ENCODE peak calls at places on chromosome 17, in nine cellular contexts. One of them, this sample, is unnamed.

GRCh38 chr17:10210151-10210574 is 11.8 kb upstream of the GAS7 start:
- DNase-seq in transverse colon: peak; percentile 25
- DNase-seq in tibial nerve: no peak
- DNase-seq in A549: no peak
- DNase-seq in stomach: no peak
- DNase-seq in GM12878: no peak
- DNase-seq in ovary: peak; percentile 43
- DNase-seq in HepG2: no peak
- DNase-seq in sigmoid colon: no peak
- DNase-seq in this sample: no peak

GRCh38 chr17:19753661-19754463 is 5.8 kb upstream of the ALDH3A1 start:
- DNase-seq in transverse colon: peak; percentile 64
- DNase-seq in tibial nerve: no peak
- DNase-seq in A549: peak; percentile 91
- DNase-seq in stomach: peak; percentile 82
- DNase-seq in GM12878: no peak
- DNase-seq in ovary: peak; percentile 21
- DNase-seq in HepG2: no peak
- DNase-seq in sigmoid colon: peak; percentile 61
- DNase-seq in this sample: no peak

GRCh38 chr17:74430706-74431567 is 951 bp upstream of the GPRC5C start:
- DNase-seq in transverse colon: peak; percentile 84
- DNase-seq in tibial nerve: peak; percentile 47
- DNase-seq in A549: peak; percentile 91
- DNase-seq in stomach: peak; percentile 98
- DNase-seq in GM12878: peak; percentile 26
- DNase-seq in ovary: peak; percentile 97
- DNase-seq in HepG2: peak; percentile 95
- DNase-seq in sigmoid colon: peak; percentile 94
- DNase-seq in this sample: no peak

GRCh38 chr17:76414334-76415295 is 30.2 kb downstream of the SPHK1 start:
- DNase-seq in transverse colon: peak; percentile 20
- DNase-seq in tibial nerve: peak; percentile 36
- DNase-seq in A549: no peak
- DNase-seq in stomach: peak; percentile 79
- DNase-seq in GM12878: no peak
- DNase-seq in ovary: peak; percentile 85
- DNase-seq in HepG2: no peak
- DNase-seq in sigmoid colon: peak; percentile 86
- DNase-seq in this sample: no peak

GRCh38 chr17:6439951-6440350 is 4.3 kb upstream of the PIMREG start:
- DNase-seq in transverse colon: no peak
- DNase-seq in tibial nerve: no peak
- DNase-seq in A549: no peak
- DNase-seq in stomach: no peak
- DNase-seq in GM12878: no peak
- DNase-seq in ovary: no peak
- DNase-seq in HepG2: peak; percentile 8
- DNase-seq in sigmoid colon: no peak
- DNase-seq in this sample: no peak

GRCh38 chr17:82297280-82297803 is 20.1 kb downstream of the CD7 start:
- DNase-seq in transverse colon: peak; percentile 93
- DNase-seq in tibial nerve: peak; percentile 64
- DNase-seq in A549: peak; percentile 80
- DNase-seq in stomach: peak; percentile 87
- DNase-seq in GM12878: peak; percentile 50
- DNase-seq in ovary: peak; percentile 83
- DNase-seq in HepG2: no peak
- DNase-seq in sigmoid colon: peak; percentile 97
- DNase-seq in this sample: peak; percentile 99

GRCh38 chr17:71496552-71496951 is 624.3 kb upstream of the SOX9 start:
- DNase-seq in transverse colon: no peak
- DNase-seq in tibial nerve: no peak
- DNase-seq in A549: no peak
- DNase-seq in stomach: no peak
- DNase-seq in GM12878: no peak
- DNase-seq in ovary: no peak
- DNase-seq in HepG2: no peak
- DNase-seq in sigmoid colon: no peak
- DNase-seq in this sample: no peak

GRCh38 chr17:43033947-43034622 is 9.1 kb downstream of the RND2 start:
- DNase-seq in transverse colon: no peak
- DNase-seq in tibial nerve: no peak
- DNase-seq in A549: no peak
- DNase-seq in stomach: no peak
- DNase-seq in GM12878: no peak
- DNase-seq in ovary: no peak
- DNase-seq in HepG2: no peak
- DNase-seq in sigmoid colon: no peak
- DNase-seq in this sample: no peak

GRCh38 chr17:2700491-2701141 is 10.9 kb downstream of the CLUH start:
- DNase-seq in transverse colon: no peak
- DNase-seq in tibial nerve: peak; percentile 7
- DNase-seq in A549: no peak
- DNase-seq in stomach: no peak
- DNase-seq in GM12878: no peak
- DNase-seq in ovary: peak; percentile 33
- DNase-seq in HepG2: no peak
- DNase-seq in sigmoid colon: peak; percentile 64
- DNase-seq in this sample: no peak

GRCh38 chr17:43021739-43022512 is at the start of gene VAT1:
- DNase-seq in transverse colon: peak; percentile 87
- DNase-seq in tibial nerve: peak; percentile 66
- DNase-seq in A549: peak; percentile 83
- DNase-seq in stomach: peak; percentile 82
- DNase-seq in GM12878: no peak
- DNase-seq in ovary: peak; percentile 88
- DNase-seq in HepG2: peak; percentile 72
- DNase-seq in sigmoid colon: peak; percentile 91
- DNase-seq in this sample: no peak

GRCh38 chr17:72520665-72521303 is 400.0 kb downstream of the SOX9 start:
- DNase-seq in transverse colon: no peak
- DNase-seq in tibial nerve: no peak
- DNase-seq in A549: no peak
- DNase-seq in stomach: no peak
- DNase-seq in GM12878: no peak
- DNase-seq in ovary: no peak
- DNase-seq in HepG2: no peak
- DNase-seq in sigmoid colon: no peak
- DNase-seq in this sample: no peak

GRCh38 chr17:62981933-62982332 is 15.9 kb downstream of the TANC2 start:
- DNase-seq in transverse colon: no peak
- DNase-seq in tibial nerve: no peak
- DNase-seq in A549: peak; percentile 27
- DNase-seq in stomach: no peak
- DNase-seq in GM12878: no peak
- DNase-seq in ovary: no peak
- DNase-seq in HepG2: no peak
- DNase-seq in sigmoid colon: no peak
- DNase-seq in this sample: no peak

GRCh38 chr17:8104911-8105310 is 13.4 kb downstream of the ALOXE3 start:
- DNase-seq in transverse colon: no peak
- DNase-seq in tibial nerve: no peak
- DNase-seq in A549: no peak
- DNase-seq in stomach: no peak
- DNase-seq in GM12878: no peak
- DNase-seq in ovary: no peak
- DNase-seq in HepG2: no peak
- DNase-seq in sigmoid colon: no peak
- DNase-seq in this sample: no peak

DNA sequence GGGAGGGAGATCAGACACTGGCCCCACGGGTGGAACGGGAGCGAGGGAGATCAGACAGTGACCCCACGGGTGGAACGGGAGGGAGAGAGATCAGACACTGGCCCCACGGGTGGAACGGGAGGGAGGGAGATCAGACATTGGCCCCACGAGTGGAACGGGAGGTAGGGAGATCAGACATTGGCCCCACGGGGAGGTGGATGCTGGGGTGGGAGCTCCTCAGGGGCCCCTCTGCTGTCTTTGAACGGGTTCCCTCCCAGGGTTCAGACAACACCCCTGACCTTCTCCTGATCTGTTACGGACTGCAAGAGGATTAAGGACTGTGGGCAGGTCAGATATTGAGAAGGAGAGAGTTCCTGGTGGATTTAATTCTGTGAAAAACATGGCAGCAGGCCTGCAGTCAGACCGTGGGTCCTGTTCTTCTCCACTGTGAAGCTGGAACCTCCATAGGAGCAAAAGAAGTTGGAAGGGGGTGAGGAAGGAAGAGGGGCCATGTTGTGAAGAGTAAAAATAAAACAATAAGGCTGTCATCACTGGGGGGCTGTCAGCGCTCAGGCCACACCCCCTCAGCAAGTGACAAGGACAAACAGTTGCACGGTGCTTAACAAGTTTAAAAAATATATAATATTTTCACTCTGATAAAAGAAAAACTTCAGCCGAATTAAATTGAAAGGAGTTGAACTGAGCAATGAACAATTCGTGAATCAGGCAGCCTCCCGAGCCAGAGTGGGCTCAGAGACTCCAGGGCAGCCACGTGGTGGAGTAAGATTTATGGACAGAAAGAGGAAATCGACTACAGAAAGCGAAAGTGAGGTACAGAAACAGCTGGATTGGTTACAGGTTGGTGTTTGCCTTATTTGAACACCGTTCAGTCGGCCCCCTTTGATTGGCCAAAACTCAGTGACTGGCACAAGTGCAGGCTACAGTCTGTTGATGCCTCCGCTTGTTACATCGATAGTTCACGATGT is 348.7 kb upstream of the TNRC6C start:
- DNase-seq in transverse colon: peak; percentile 20
- DNase-seq in tibial nerve: no peak
- DNase-seq in A549: no peak
- DNase-seq in stomach: no peak
- DNase-seq in GM12878: peak; percentile 43
- DNase-seq in ovary: no peak
- DNase-seq in HepG2: peak; percentile 27
- DNase-seq in sigmoid colon: peak; percentile 78
- DNase-seq in this sample: no peak
- TF ChIP-seq EP300 in transverse colon: no peak
- TF ChIP-seq EP300 in tibial nerve: no peak
- TF ChIP-seq EP300 in A549: no peak
- TF ChIP-seq EP300 in stomach: no peak
- TF ChIP-seq EP300 in GM12878: no peak
- TF ChIP-seq EP300 in ovary: no peak
- TF ChIP-seq EP300 in HepG2: no peak
- TF ChIP-seq EP300 in sigmoid colon: no peak
- TF ChIP-seq EP300 in this sample: no peak

GRCh38 chr17:11882716-11883115 is 114.6 kb downstream of the ZNF18 start:
- DNase-seq in transverse colon: no peak
- DNase-seq in tibial nerve: no peak
- DNase-seq in A549: no peak
- DNase-seq in stomach: no peak
- DNase-seq in GM12878: no peak
- DNase-seq in ovary: no peak
- DNase-seq in HepG2: no peak
- DNase-seq in sigmoid colon: no peak
- DNase-seq in this sample: no peak

GRCh38 chr17:11880714-11881113 is 116.6 kb downstream of the ZNF18 start:
- DNase-seq in transverse colon: peak; percentile 14
- DNase-seq in tibial nerve: no peak
- DNase-seq in A549: peak; percentile 71
- DNase-seq in stomach: no peak
- DNase-seq in GM12878: no peak
- DNase-seq in ovary: no peak
- DNase-seq in HepG2: peak; percentile 52
- DNase-seq in sigmoid colon: no peak
- DNase-seq in this sample: no peak

GRCh38 chr17:11889266-11889665 is 108.0 kb downstream of the ZNF18 start:
- DNase-seq in transverse colon: no peak
- DNase-seq in tibial nerve: no peak
- DNase-seq in A549: no peak
- DNase-seq in stomach: no peak
- DNase-seq in GM12878: no peak
- DNase-seq in ovary: no peak
- DNase-seq in HepG2: no peak
- DNase-seq in sigmoid colon: no peak
- DNase-seq in this sample: no peak

GRCh38 chr17:11885051-11885450 is 112.2 kb downstream of the ZNF18 start:
- DNase-seq in transverse colon: no peak
- DNase-seq in tibial nerve: no peak
- DNase-seq in A549: no peak
- DNase-seq in stomach: no peak
- DNase-seq in GM12878: no peak
- DNase-seq in ovary: no peak
- DNase-seq in HepG2: no peak
- DNase-seq in sigmoid colon: no peak
- DNase-seq in this sample: no peak
- TF ChIP-seq EP300 in transverse colon: no peak
- TF ChIP-seq EP300 in tibial nerve: no peak
- TF ChIP-seq EP300 in A549: no peak
- TF ChIP-seq EP300 in stomach: no peak
- TF ChIP-seq EP300 in GM12878: no peak
- TF ChIP-seq EP300 in ovary: no peak
- TF ChIP-seq EP300 in HepG2: no peak
- TF ChIP-seq EP300 in sigmoid colon: no peak
- TF ChIP-seq EP300 in this sample: no peak

DNA sequence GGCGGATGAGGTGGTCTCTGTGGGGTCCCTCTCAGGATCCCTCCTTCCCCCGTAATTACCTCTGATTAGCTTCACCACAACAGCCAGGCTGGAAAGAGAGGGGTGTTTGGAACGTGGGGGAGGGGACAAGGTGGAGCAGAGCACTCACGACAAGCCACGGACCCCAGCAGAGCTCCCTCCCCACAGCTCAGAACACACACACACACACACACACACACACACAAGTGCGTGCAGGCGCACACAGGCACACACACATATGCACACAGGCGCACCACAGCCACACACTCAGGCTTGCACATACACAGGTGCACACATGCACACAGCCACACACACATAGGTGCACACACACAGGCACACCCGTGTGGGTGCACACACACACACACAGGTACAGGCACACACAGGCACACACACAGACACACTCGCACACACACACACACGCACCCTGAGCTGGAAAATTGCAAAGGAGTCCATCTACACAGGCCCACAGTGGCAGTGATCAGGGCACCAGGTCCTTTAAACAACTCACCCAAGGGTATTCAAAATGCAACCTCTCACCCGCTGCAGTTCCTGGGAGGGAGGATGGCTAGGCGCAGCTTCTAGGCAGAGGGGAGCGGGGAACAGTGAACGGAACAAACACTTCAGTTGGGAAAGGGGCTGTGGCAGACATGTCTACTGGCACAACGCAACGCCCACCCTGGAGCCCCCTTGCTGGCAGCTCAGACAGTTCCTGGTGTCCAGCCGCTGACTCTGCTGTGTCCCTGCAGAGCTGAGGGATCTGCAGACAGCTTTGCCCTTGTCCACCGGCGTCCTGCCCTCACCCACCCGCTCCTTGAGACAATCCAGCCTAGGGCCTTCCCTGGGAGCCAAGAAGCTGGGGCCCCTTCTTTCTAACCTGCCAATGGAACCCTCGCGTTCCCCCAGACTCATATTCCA is 59.9 kb upstream of the DLX4 start:
- DNase-seq in transverse colon: no peak
- DNase-seq in tibial nerve: no peak
- DNase-seq in A549: no peak
- DNase-seq in stomach: no peak
- DNase-seq in GM12878: no peak
- DNase-seq in ovary: no peak
- DNase-seq in HepG2: no peak
- DNase-seq in sigmoid colon: no peak
- DNase-seq in this sample: no peak
- TF ChIP-seq EP300 in transverse colon: no peak
- TF ChIP-seq EP300 in tibial nerve: no peak
- TF ChIP-seq EP300 in A549: no peak
- TF ChIP-seq EP300 in stomach: no peak
- TF ChIP-seq EP300 in GM12878: no peak
- TF ChIP-seq EP300 in ovary: no peak
- TF ChIP-seq EP300 in HepG2: no peak
- TF ChIP-seq EP300 in sigmoid colon: no peak
- TF ChIP-seq EP300 in this sample: no peak

GRCh38 chr17:79793924-79794304 is 3.0 kb downstream of the CBX8 start:
- DNase-seq in transverse colon: no peak
- DNase-seq in tibial nerve: no peak
- DNase-seq in A549: peak; percentile 87
- DNase-seq in stomach: no peak
- DNase-seq in GM12878: no peak
- DNase-seq in ovary: no peak
- DNase-seq in HepG2: no peak
- DNase-seq in sigmoid colon: no peak
- DNase-seq in this sample: no peak
- TF ChIP-seq EP300 in transverse colon: no peak
- TF ChIP-seq EP300 in tibial nerve: no peak
- TF ChIP-seq EP300 in A549: no peak
- TF ChIP-seq EP300 in stomach: no peak
- TF ChIP-seq EP300 in GM12878: no peak
- TF ChIP-seq EP300 in ovary: no peak
- TF ChIP-seq EP300 in HepG2: no peak
- TF ChIP-seq EP300 in sigmoid colon: no peak
- TF ChIP-seq EP300 in this sample: no peak

This sample was measured in esophagus muscularis mucosa.